ENCODE peak calls at places on chromosomes 11 and 22, in nine cellular contexts. One of them, this sample, is unnamed.

GRCh38 chr22:19868333-19868732 is 13.7 kb upstream of the GNB1L start:
- DNase-seq in central memory CD8-positive, alpha-beta T cell: no peak
- DNase-seq in T follicular helper cell: no peak
- DNase-seq in coronary artery: no peak
- DNase-seq in WTC11: peak; percentile 9
- DNase-seq in GM12865: no peak
- DNase-seq in right atrium auricular region: no peak
- DNase-seq in non-pigmented ciliary epithelial cell: no peak
- DNase-seq in LHCN-M2: no peak
- DNase-seq in this sample: no peak

GRCh38 chr22:23763579-23764331 is 965 bp downstream of the C22orf15 start:
- DNase-seq in WTC11: peak; percentile 70
- DNase-seq in T follicular helper cell: peak; percentile 31
- DNase-seq in central memory CD8-positive, alpha-beta T cell: no peak
- DNase-seq in GM12865: peak; percentile 43
- DNase-seq in non-pigmented ciliary epithelial cell: no peak
- DNase-seq in coronary artery: peak; percentile 71
- DNase-seq in right atrium auricular region: no peak
- DNase-seq in LHCN-M2: no peak
- DNase-seq in this sample: no peak

GRCh38 chr22:19975707-19976035 is 34.1 kb upstream of the TXNRD2 start:
- DNase-seq in LHCN-M2: no peak
- DNase-seq in WTC11: no peak
- DNase-seq in right atrium auricular region: no peak
- DNase-seq in T follicular helper cell: no peak
- DNase-seq in GM12865: no peak
- DNase-seq in non-pigmented ciliary epithelial cell: no peak
- DNase-seq in central memory CD8-positive, alpha-beta T cell: no peak
- DNase-seq in coronary artery: no peak
- DNase-seq in this sample: no peak

GRCh38 chr22:45880732-45881523 is 96.0 kb downstream of the WNT7B start:
- DNase-seq in LHCN-M2: no peak
- DNase-seq in non-pigmented ciliary epithelial cell: no peak
- DNase-seq in T follicular helper cell: no peak
- DNase-seq in central memory CD8-positive, alpha-beta T cell: no peak
- DNase-seq in coronary artery: no peak
- DNase-seq in right atrium auricular region: no peak
- DNase-seq in GM12865: no peak
- DNase-seq in WTC11: peak; percentile 23
- DNase-seq in this sample: peak; percentile 77

GRCh38 chr11:88603499-88603898 is 266.0 kb upstream of the CTSC start:
- DNase-seq in WTC11: no peak
- DNase-seq in central memory CD8-positive, alpha-beta T cell: no peak
- DNase-seq in right atrium auricular region: no peak
- DNase-seq in GM12865: no peak
- DNase-seq in LHCN-M2: peak; percentile 72
- DNase-seq in coronary artery: no peak
- DNase-seq in non-pigmented ciliary epithelial cell: no peak
- DNase-seq in T follicular helper cell: no peak
- DNase-seq in this sample: no peak

GRCh38 chr11:17923213-17923612 is 89.6 kb downstream of the SERGEF start:
- DNase-seq in WTC11: no peak
- DNase-seq in GM12865: no peak
- DNase-seq in central memory CD8-positive, alpha-beta T cell: no peak
- DNase-seq in right atrium auricular region: no peak
- DNase-seq in LHCN-M2: no peak
- DNase-seq in non-pigmented ciliary epithelial cell: no peak
- DNase-seq in T follicular helper cell: no peak
- DNase-seq in coronary artery: no peak
- DNase-seq in this sample: no peak

GRCh38 chr11:134017773-134018430 is 51.0 kb upstream of the JAM3 start:
- DNase-seq in coronary artery: no peak
- DNase-seq in GM12865: no peak
- DNase-seq in non-pigmented ciliary epithelial cell: no peak
- DNase-seq in LHCN-M2: no peak
- DNase-seq in T follicular helper cell: no peak
- DNase-seq in WTC11: no peak
- DNase-seq in right atrium auricular region: no peak
- DNase-seq in central memory CD8-positive, alpha-beta T cell: no peak
- DNase-seq in this sample: no peak

GRCh38 chr11:3157381-3158130 is 7.6 kb downstream of the OSBPL5 start:
- DNase-seq in central memory CD8-positive, alpha-beta T cell: no peak
- DNase-seq in coronary artery: no peak
- DNase-seq in T follicular helper cell: no peak
- DNase-seq in GM12865: no peak
- DNase-seq in right atrium auricular region: no peak
- DNase-seq in LHCN-M2: no peak
- DNase-seq in non-pigmented ciliary epithelial cell: no peak
- DNase-seq in WTC11: no peak
- DNase-seq in this sample: no peak

GRCh38 chr11:76181371-76181770 is 24.9 kb downstream of the WNT11 start:
- DNase-seq in non-pigmented ciliary epithelial cell: no peak
- DNase-seq in right atrium auricular region: no peak
- DNase-seq in coronary artery: no peak
- DNase-seq in GM12865: no peak
- DNase-seq in T follicular helper cell: no peak
- DNase-seq in LHCN-M2: no peak
- DNase-seq in WTC11: peak; percentile 36
- DNase-seq in central memory CD8-positive, alpha-beta T cell: no peak
- DNase-seq in this sample: no peak

GRCh38 chr22:37291559-37292298 is 9.4 kb downstream of the CYTH4 start:
- DNase-seq in non-pigmented ciliary epithelial cell: no peak
- DNase-seq in T follicular helper cell: no peak
- DNase-seq in coronary artery: no peak
- DNase-seq in LHCN-M2: no peak
- DNase-seq in right atrium auricular region: no peak
- DNase-seq in central memory CD8-positive, alpha-beta T cell: no peak
- DNase-seq in WTC11: no peak
- DNase-seq in GM12865: no peak
- DNase-seq in this sample: no peak

GRCh38 chr11:114251797-114252327 is 44.3 kb upstream of the NNMT start:
- DNase-seq in GM12865: no peak
- DNase-seq in right atrium auricular region: no peak
- DNase-seq in T follicular helper cell: no peak
- DNase-seq in WTC11: peak; percentile 48
- DNase-seq in LHCN-M2: no peak
- DNase-seq in non-pigmented ciliary epithelial cell: no peak
- DNase-seq in central memory CD8-positive, alpha-beta T cell: no peak
- DNase-seq in coronary artery: no peak
- DNase-seq in this sample: no peak

GRCh38 chr11:62044639-62045121 is 77.2 kb upstream of the FTH1 start:
- DNase-seq in WTC11: no peak
- DNase-seq in LHCN-M2: no peak
- DNase-seq in non-pigmented ciliary epithelial cell: no peak
- DNase-seq in T follicular helper cell: no peak
- DNase-seq in central memory CD8-positive, alpha-beta T cell: no peak
- DNase-seq in coronary artery: no peak
- DNase-seq in GM12865: no peak
- DNase-seq in right atrium auricular region: no peak
- DNase-seq in this sample: no peak

GRCh38 chr11:31958086-31958735 is 132.7 kb upstream of the RCN1 start:
- DNase-seq in LHCN-M2: peak; percentile 11
- DNase-seq in non-pigmented ciliary epithelial cell: no peak
- DNase-seq in GM12865: peak; percentile 79
- DNase-seq in coronary artery: no peak
- DNase-seq in central memory CD8-positive, alpha-beta T cell: peak; percentile 27
- DNase-seq in WTC11: peak; percentile 90
- DNase-seq in T follicular helper cell: peak; percentile 19
- DNase-seq in right atrium auricular region: peak; percentile 66
- DNase-seq in this sample: no peak

GRCh38 chr11:88353835-88354496 is 16.4 kb upstream of the CTSC start:
- DNase-seq in WTC11: no peak
- DNase-seq in right atrium auricular region: no peak
- DNase-seq in T follicular helper cell: no peak
- DNase-seq in LHCN-M2: no peak
- DNase-seq in coronary artery: no peak
- DNase-seq in central memory CD8-positive, alpha-beta T cell: no peak
- DNase-seq in non-pigmented ciliary epithelial cell: no peak
- DNase-seq in GM12865: peak; percentile 41
- DNase-seq in this sample: no peak

GRCh38 chr11:15038963-15039362 is 34.4 kb upstream of the CALCB start:
- DNase-seq in LHCN-M2: peak; percentile 26
- DNase-seq in non-pigmented ciliary epithelial cell: no peak
- DNase-seq in T follicular helper cell: no peak
- DNase-seq in right atrium auricular region: no peak
- DNase-seq in coronary artery: no peak
- DNase-seq in central memory CD8-positive, alpha-beta T cell: no peak
- DNase-seq in GM12865: no peak
- DNase-seq in WTC11: no peak
- DNase-seq in this sample: no peak

GRCh38 chr22:23760056-23760455 is 2.7 kb upstream of the C22orf15 start:
- DNase-seq in T follicular helper cell: no peak
- DNase-seq in WTC11: no peak
- DNase-seq in GM12865: no peak
- DNase-seq in non-pigmented ciliary epithelial cell: no peak
- DNase-seq in coronary artery: no peak
- DNase-seq in central memory CD8-positive, alpha-beta T cell: no peak
- DNase-seq in LHCN-M2: no peak
- DNase-seq in right atrium auricular region: no peak
- DNase-seq in this sample: no peak

GRCh38 chr22:22684605-22685561 is 40.5 kb downstream of the GGTLC2 start:
- DNase-seq in central memory CD8-positive, alpha-beta T cell: no peak
- DNase-seq in WTC11: peak; percentile 68
- DNase-seq in coronary artery: no peak
- DNase-seq in LHCN-M2: peak; percentile 49
- DNase-seq in right atrium auricular region: no peak
- DNase-seq in T follicular helper cell: no peak
- DNase-seq in non-pigmented ciliary epithelial cell: no peak
- DNase-seq in GM12865: peak; percentile 59
- DNase-seq in this sample: no peak

GRCh38 chr11:109605006-109605405 is 183.0 kb downstream of the C11orf87 start:
- DNase-seq in LHCN-M2: peak; percentile 82
- DNase-seq in coronary artery: no peak
- DNase-seq in WTC11: no peak
- DNase-seq in right atrium auricular region: no peak
- DNase-seq in T follicular helper cell: no peak
- DNase-seq in central memory CD8-positive, alpha-beta T cell: no peak
- DNase-seq in GM12865: no peak
- DNase-seq in non-pigmented ciliary epithelial cell: no peak
- DNase-seq in this sample: no peak

GRCh38 chr11:74487875-74488274 is 5.6 kb downstream of the LIPT2 start:
- DNase-seq in T follicular helper cell: no peak
- DNase-seq in WTC11: peak; percentile 26
- DNase-seq in coronary artery: no peak
- DNase-seq in central memory CD8-positive, alpha-beta T cell: no peak
- DNase-seq in non-pigmented ciliary epithelial cell: no peak
- DNase-seq in GM12865: peak; percentile 47
- DNase-seq in right atrium auricular region: no peak
- DNase-seq in LHCN-M2: peak; percentile 5
- DNase-seq in this sample: no peak

GRCh38 chr22:21669026-21669425 is 3.2 kb downstream of the PPIL2 start:
- DNase-seq in right atrium auricular region: no peak
- DNase-seq in GM12865: no peak
- DNase-seq in non-pigmented ciliary epithelial cell: no peak
- DNase-seq in coronary artery: no peak
- DNase-seq in central memory CD8-positive, alpha-beta T cell: no peak
- DNase-seq in T follicular helper cell: no peak
- DNase-seq in WTC11: no peak
- DNase-seq in LHCN-M2: no peak
- DNase-seq in this sample: no peak

GRCh38 chr11:24386551-24387404 is 110.1 kb upstream of the LUZP2 start:
- DNase-seq in non-pigmented ciliary epithelial cell: no peak
- DNase-seq in coronary artery: no peak
- DNase-seq in central memory CD8-positive, alpha-beta T cell: no peak
- DNase-seq in T follicular helper cell: no peak
- DNase-seq in WTC11: no peak
- DNase-seq in right atrium auricular region: no peak
- DNase-seq in LHCN-M2: peak; percentile 53
- DNase-seq in GM12865: peak; percentile 0
- DNase-seq in this sample: no peak

GRCh38 chr22:23394525-23395326 is 185.4 kb downstream of the IGLL1 start:
- DNase-seq in LHCN-M2: no peak
- DNase-seq in right atrium auricular region: no peak
- DNase-seq in T follicular helper cell: no peak
- DNase-seq in coronary artery: no peak
- DNase-seq in central memory CD8-positive, alpha-beta T cell: no peak
- DNase-seq in WTC11: peak; percentile 9
- DNase-seq in GM12865: no peak
- DNase-seq in non-pigmented ciliary epithelial cell: no peak
- DNase-seq in this sample: peak; percentile 65

GRCh38 chr11:104390696-104391095 is 226.7 kb upstream of the PDGFD start:
- DNase-seq in central memory CD8-positive, alpha-beta T cell: no peak
- DNase-seq in coronary artery: no peak
- DNase-seq in LHCN-M2: no peak
- DNase-seq in GM12865: no peak
- DNase-seq in non-pigmented ciliary epithelial cell: peak; percentile 74
- DNase-seq in right atrium auricular region: no peak
- DNase-seq in T follicular helper cell: no peak
- DNase-seq in WTC11: no peak
- DNase-seq in this sample: no peak

GRCh38 chr11:69380451-69380901 is 86.5 kb downstream of the MYEOV start:
- DNase-seq in right atrium auricular region: no peak
- DNase-seq in T follicular helper cell: no peak
- DNase-seq in coronary artery: peak; percentile 66
- DNase-seq in central memory CD8-positive, alpha-beta T cell: no peak
- DNase-seq in WTC11: no peak
- DNase-seq in GM12865: no peak
- DNase-seq in LHCN-M2: no peak
- DNase-seq in non-pigmented ciliary epithelial cell: no peak
- DNase-seq in this sample: peak; percentile 66

GRCh38 chr11:33135768-33136443 is 25.4 kb downstream of the CSTF3 start:
- DNase-seq in WTC11: no peak
- DNase-seq in non-pigmented ciliary epithelial cell: no peak
- DNase-seq in coronary artery: no peak
- DNase-seq in LHCN-M2: no peak
- DNase-seq in right atrium auricular region: no peak
- DNase-seq in central memory CD8-positive, alpha-beta T cell: no peak
- DNase-seq in T follicular helper cell: no peak
- DNase-seq in GM12865: no peak
- DNase-seq in this sample: no peak

GRCh38 chr11:96335389-96335788 is 7.6 kb downstream of the MAML2 start:
- DNase-seq in T follicular helper cell: no peak
- DNase-seq in LHCN-M2: no peak
- DNase-seq in coronary artery: no peak
- DNase-seq in right atrium auricular region: no peak
- DNase-seq in GM12865: no peak
- DNase-seq in non-pigmented ciliary epithelial cell: no peak
- DNase-seq in WTC11: no peak
- DNase-seq in central memory CD8-positive, alpha-beta T cell: no peak
- DNase-seq in this sample: no peak

GRCh38 chr11:73808052-73808451 is 20.4 kb downstream of the MRPL48 start:
- DNase-seq in GM12865: no peak
- DNase-seq in right atrium auricular region: no peak
- DNase-seq in WTC11: no peak
- DNase-seq in central memory CD8-positive, alpha-beta T cell: no peak
- DNase-seq in non-pigmented ciliary epithelial cell: no peak
- DNase-seq in T follicular helper cell: no peak
- DNase-seq in LHCN-M2: no peak
- DNase-seq in coronary artery: no peak
- DNase-seq in this sample: no peak

GRCh38 chr22:46045459-46046298 is 68.7 kb upstream of the WNT7B start:
- DNase-seq in central memory CD8-positive, alpha-beta T cell: no peak
- DNase-seq in GM12865: no peak
- DNase-seq in non-pigmented ciliary epithelial cell: no peak
- DNase-seq in WTC11: peak; percentile 13
- DNase-seq in coronary artery: peak; percentile 88
- DNase-seq in right atrium auricular region: no peak
- DNase-seq in LHCN-M2: no peak
- DNase-seq in T follicular helper cell: no peak
- DNase-seq in this sample: peak; percentile 69

GRCh38 chr11:116126540-116126939 is 622.3 kb upstream of the CADM1 start:
- DNase-seq in GM12865: no peak
- DNase-seq in right atrium auricular region: no peak
- DNase-seq in LHCN-M2: no peak
- DNase-seq in central memory CD8-positive, alpha-beta T cell: no peak
- DNase-seq in coronary artery: peak; percentile 33
- DNase-seq in T follicular helper cell: no peak
- DNase-seq in WTC11: no peak
- DNase-seq in non-pigmented ciliary epithelial cell: no peak
- DNase-seq in this sample: no peak

GRCh38 chr11:3959015-3959917 is 103.8 kb downstream of the STIM1 start:
- DNase-seq in central memory CD8-positive, alpha-beta T cell: no peak
- DNase-seq in coronary artery: no peak
- DNase-seq in GM12865: peak; percentile 19
- DNase-seq in non-pigmented ciliary epithelial cell: no peak
- DNase-seq in T follicular helper cell: no peak
- DNase-seq in WTC11: no peak
- DNase-seq in right atrium auricular region: no peak
- DNase-seq in LHCN-M2: peak; percentile 92
- DNase-seq in this sample: no peak

GRCh38 chr22:36010090-36010489 is 18.5 kb downstream of the RBFOX2 start:
- DNase-seq in GM12865: no peak
- DNase-seq in right atrium auricular region: no peak
- DNase-seq in non-pigmented ciliary epithelial cell: no peak
- DNase-seq in WTC11: peak; percentile 65
- DNase-seq in coronary artery: no peak
- DNase-seq in central memory CD8-positive, alpha-beta T cell: no peak
- DNase-seq in LHCN-M2: no peak
- DNase-seq in T follicular helper cell: no peak
- DNase-seq in this sample: no peak